ENCODE peak calls at places on chromosomes 6 and 20, in five cellular contexts. U is Panc1, K is Peyer's patch, X is spleen, I is adrenal gland. F is an unnamed sample. For H3K27me3, the result is how much of the 10 kb centered on the place peaks cover.

GRCh38 chr20:49633023-49633422 is 65.1 kb upstream of the PTGIS start:
- DNase-seq in X (no peak), U (no peak), K (no peak), I (no peak), F (no peak)

GRCh38 chr20:45857836-45858250 is 429 bp downstream of the ZSWIM3 start:
- DNase-seq in U (no peak), X (no peak), I (no peak), K (no peak), F (no peak)

GRCh38 chr6:387293-387694 is 4.3 kb upstream of the IRF4 start:
- DNase-seq in U (no peak), X (no peak), I (no peak), K (no peak), F (no peak)

GRCh38 chr6:136365781-136366354 is 76.2 kb upstream of the BCLAF1 start:
- DNase-seq in X (peak), I (peak), U (no peak), K (peak), F (no peak)

GRCh38 chr20:46959081-46959692 is 64.5 kb downstream of the EYA2 start:
- DNase-seq in K (no peak), U (peak), I (no peak), X (no peak), F (no peak)

GRCh38 chr6:723540-723939 is 30.6 kb upstream of the EXOC2 start:
- DNase-seq in X (no peak), U (no peak), K (no peak), I (no peak), F (no peak)

GRCh38 chr6:115055579-115055978 is 712.8 kb upstream of the HS3ST5 start:
- DNase-seq in X (no peak), I (no peak), K (no peak), U (no peak), F (no peak)

GRCh38 chr6:154508573-154509375 is 1.7 kb downstream of the CNKSR3 start:
- DNase-seq in K (peak), I (no peak), X (no peak), U (no peak), F (no peak)

GRCh38 chr6:45438849-45439406 is 61.2 kb upstream of the SUPT3H start:
- DNase-seq in U (no peak), K (no peak), X (no peak), I (no peak), F (peak)

GRCh38 chr6:41931792-41932191 is 9.8 kb downstream of the CCND3 start:
- DNase-seq in K (no peak), U (no peak), X (no peak), I (no peak), F (no peak)

GRCh38 chr20:32524871-32525501 is 60.1 kb downstream of the NOL4L start:
- DNase-seq in X (peak), U (no peak), I (peak), K (no peak), F (no peak)

GRCh38 chr6:72813807-72814596 is 192.1 kb downstream of the KCNQ5 start:
- DNase-seq in K (no peak), U (no peak), I (no peak), X (no peak), F (no peak)

GRCh38 chr6:11258260-11259237 is 26.1 kb upstream of the NEDD9 start:
- DNase-seq in K (peak), U (no peak), X (no peak), I (no peak), F (peak)

GRCh38 chr20:63345328-63346100 is 15.6 kb downstream of the CHRNA4 start:
- DNase-seq in X (peak), K (no peak), U (no peak), I (peak), F (no peak)

GRCh38 chr6:30272032-30272431 is 54.7 kb upstream of the TRIM39 start:
- DNase-seq in U (no peak), K (no peak), X (no peak), I (no peak), F (no peak)

GRCh38 chr20:61572789-61573188 is 320.7 kb downstream of the CDH4 start:
- DNase-seq in K (no peak), X (no peak), I (no peak), U (no peak), F (no peak)

GRCh38 chr6:166664135-166664534 is 37.1 kb upstream of the RPS6KA2 start:
- DNase-seq in U (no peak), I (no peak), X (no peak), K (no peak), F (no peak)

GRCh38 chr6:114282268-114282667 is 60.6 kb downstream of the HS3ST5 start:
- DNase-seq in X (no peak), I (no peak), K (no peak), U (no peak), F (no peak)

GRCh38 chr20:19726126-19726525 is 31.9 kb upstream of the RIN2 start:
- DNase-seq in K (no peak), X (no peak), U (no peak), I (no peak), F (no peak)

GRCh38 chr20:63756648-63756991 is 17.0 kb downstream of the SLC2A4RG start:
- DNase-seq in U (no peak), K (no peak), I (no peak), X (no peak), F (peak)

GRCh38 chr6:89310929-89311328 is 4.2 kb downstream of the GABRR2 start:
- DNase-seq in X (no peak), U (no peak), K (no peak), I (no peak), F (no peak)

GRCh38 chr6:73733791-73734190 is 37.8 kb downstream of the CD109 start:
- DNase-seq in U (no peak), X (no peak), I (no peak), K (no peak), F (no peak)

GRCh38 chr20:43415661-43416430 is 41.9 kb upstream of the SRSF6 start:
- DNase-seq in U (no peak), I (no peak), X (no peak), K (no peak), F (no peak)

GRCh38 chr6:90458353-90459224 is 128.3 kb downstream of the MAP3K7 start:
- DNase-seq in U (no peak), K (peak), I (no peak), X (no peak), F (peak)

GRCh38 chr6:151493495-151494234 is at the start of gene CCDC170:
- DNase-seq in I (peak), X (peak), U (no peak), K (no peak), F (peak)

GRCh38 chr6:81754906-81755305 is 2.4 kb upstream of the TENT5A start:
- DNase-seq in U (no peak), I (no peak), X (no peak), K (no peak), F (no peak)

GRCh38 chr20:51428451-51429143 is 113.9 kb downstream of the NFATC2 start:
- DNase-seq in I (no peak), X (peak), U (no peak), K (no peak), F (no peak)

GRCh38 chr6:134707342-134707982 is 242.4 kb downstream of the ALDH8A1 start:
- DNase-seq in I (no peak), K (peak), U (no peak), X (no peak), F (no peak)

GRCh38 chr6:14040042-14040441 is 77.5 kb upstream of the CD83 start:
- DNase-seq in X (no peak), K (no peak), U (no peak), I (no peak), F (no peak)

GRCh38 chr6:14743465-14744211 is 502.2 kb upstream of the JARID2 start:
- DNase-seq in U (peak), I (peak), X (peak), K (peak), F (peak)

GRCh38 chr6:56555438-56555872 is 87.2 kb downstream of the DST start:
- DNase-seq in U (no peak), I (peak), K (no peak), X (no peak), F (no peak)
- H3K27ac ChIP-seq in U (no peak), I (no peak), K (no peak), X (no peak), F (no peak)

DNA sequence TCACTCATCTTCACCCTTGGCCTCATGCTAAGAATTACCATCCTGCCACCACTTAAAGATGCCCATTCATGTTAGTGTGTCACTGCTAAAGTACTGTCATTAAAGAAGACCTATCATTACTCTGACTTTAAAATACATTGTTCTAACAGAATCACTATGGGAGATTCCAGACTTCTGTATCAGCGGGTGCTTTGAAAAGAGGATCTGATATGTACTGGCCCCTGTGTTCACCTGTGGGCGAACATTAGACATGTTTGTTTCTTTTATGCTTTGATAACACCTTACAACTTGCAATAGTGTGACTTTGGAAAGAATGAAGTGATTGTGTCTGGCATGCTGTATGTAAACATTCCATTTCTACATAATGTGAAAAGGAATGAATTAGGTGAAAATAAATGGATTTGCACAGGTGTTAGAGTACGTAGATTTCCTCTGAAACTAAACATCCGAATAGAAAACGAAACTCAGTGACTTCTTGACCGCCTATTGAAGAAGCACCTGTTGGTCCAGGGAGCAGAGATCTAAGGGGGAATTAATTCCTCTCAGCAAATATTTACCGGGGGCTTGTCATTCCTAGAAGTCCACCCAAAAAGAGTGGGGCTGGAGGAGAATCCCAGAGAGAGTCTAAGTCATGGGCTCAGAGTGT is 132.3 kb downstream of the CARMIL1 start:
- DNase-seq in X (no peak), U (no peak), I (no peak), K (no peak), F (no peak)
- H3K27me3 ChIP-seq in X (under half), U (under half), I (under half), K (under half), F (under half)

GRCh38 chr6:108596947-108597346 is 36.2 kb downstream of the FOXO3 start:
- DNase-seq in X (no peak), U (no peak), K (no peak), I (no peak), F (no peak)

GRCh38 chr6:108594640-108595039 is 33.9 kb downstream of the FOXO3 start:
- DNase-seq in K (no peak), X (no peak), I (no peak), U (no peak), F (no peak)

GRCh38 chr6:108592371-108593337 is 31.9 kb downstream of the FOXO3 start:
- DNase-seq in K (peak), U (no peak), X (peak), I (no peak), F (peak)

GRCh38 chr6:108597601-108598315 is 37.0 kb downstream of the FOXO3 start:
- DNase-seq in U (no peak), I (no peak), X (no peak), K (no peak), F (no peak)

GRCh38 chr6:108598316-108598863 is 37.7 kb downstream of the FOXO3 start:
- DNase-seq in I (no peak), K (no peak), U (no peak), X (no peak), F (no peak)
- H3K27ac ChIP-seq in I (no peak), K (peak), U (no peak), X (peak), F (no peak)

GRCh38 chr6:40552926-40553325 is 34.2 kb downstream of the LRFN2 start:
- DNase-seq in X (peak), I (no peak), K (no peak), U (no peak), F (no peak)
- H3K27me3 ChIP-seq in X (under half), I (under half), K (under half), U (under half), F (under half)